ENCODE peak calls at places on chromosomes 6 and 20, in four cellular contexts. M is testis, N is Karpas-422, F is mesendoderm. K is an unnamed sample. For H3K4me1, the result is how much of the 10 kb centered on the place peaks cover.

GRCh38 chr6:10136636-10137035 is 278.2 kb downstream of the TFAP2A start:
- DNase-seq in F (no peak), N (no peak), M (no peak), K (no peak)

GRCh38 chr6:158669145-158670035 is 19.5 kb downstream of the SYTL3 start:
- DNase-seq in N (no peak), M (no peak), F (no peak), K (no peak)

GRCh38 chr6:88166493-88166900 is 350 bp upstream of the CNR1 start:
- DNase-seq in M (peak), F (peak), N (no peak), K (no peak)

GRCh38 chr6:7765575-7766325 is 39.9 kb downstream of the BMP6 start:
- DNase-seq in F (no peak), M (no peak), N (no peak), K (no peak)

GRCh38 chr20:962683-963082 is 39.4 kb downstream of the RSPO4 start:
- DNase-seq in N (no peak), F (no peak), M (no peak), K (no peak)

GRCh38 chr6:105431226-105431625 is 28.3 kb upstream of the PREP start:
- DNase-seq in M (no peak), N (peak), F (peak), K (no peak)

GRCh38 chr6:134176283-134176975 is 124.0 kb upstream of the SLC2A12 start:
- DNase-seq in N (no peak), M (peak), F (peak), K (peak)

GRCh38 chr20:18832801-18833200 is 19.2 kb downstream of the SCP2D1 start:
- DNase-seq in N (no peak), M (no peak), F (no peak), K (no peak)

GRCh38 chr6:156601156-156601820 is 175.9 kb upstream of the ARID1B start:
- DNase-seq in F (no peak), M (no peak), N (no peak), K (no peak)

GRCh38 chr6:146258206-146258605 is 229.3 kb downstream of the GRM1 start:
- DNase-seq in N (no peak), F (no peak), M (no peak), K (no peak)

GRCh38 chr20:14544688-14545087 is 207.3 kb upstream of the FLRT3 start:
- DNase-seq in M (no peak), F (no peak), N (no peak), K (no peak)

GRCh38 chr20:35368616-35369423 is 43.0 kb downstream of the UQCC1 start:
- DNase-seq in N (no peak), M (no peak), F (peak), K (no peak)

GRCh38 chr6:156185113-156185512 is 592.1 kb upstream of the ARID1B start:
- DNase-seq in M (no peak), F (no peak), N (peak), K (no peak)

GRCh38 chr6:108872001-108872974 is 24.1 kb downstream of the ARMC2 start:
- DNase-seq in N (no peak), M (no peak), F (peak), K (no peak)

GRCh38 chr20:40650707-40651106 is 38.3 kb downstream of the MAFB start:
- DNase-seq in M (peak), F (no peak), N (no peak), K (no peak)

GRCh38 chr20:40658509-40658908 is 30.5 kb downstream of the MAFB start:
- DNase-seq in M (no peak), N (no peak), F (no peak), K (peak)

GRCh38 chr6:6811151-6812002 is 222.9 kb downstream of the LY86 start:
- DNase-seq in N (no peak), M (peak), F (peak), K (peak)

GRCh38 chr20:58864346-58864745 is 11.8 kb downstream of the GNAS start:
- DNase-seq in F (no peak), N (peak), M (no peak), K (no peak)

GRCh38 chr6:133623065-133623464 is 265.8 kb upstream of the TCF21 start:
- DNase-seq in N (no peak), F (no peak), M (peak), K (no peak)

GRCh38 chr20:15857131-15857784 is 716.0 kb downstream of the KIF16B start:
- DNase-seq in N (peak), F (no peak), M (no peak), K (no peak)

GRCh38 chr20:4813076-4813838 is 91.5 kb downstream of the PRND start:
- DNase-seq in N (peak), F (no peak), M (peak), K (peak)

GRCh38 chr20:64159711-64160110 is 4.5 kb upstream of the MYT1 start:
- DNase-seq in F (no peak), M (no peak), N (no peak), K (no peak)
- H3K4me1 ChIP-seq in F (under half), M (under half), N (under half), K (under half)

DNA sequence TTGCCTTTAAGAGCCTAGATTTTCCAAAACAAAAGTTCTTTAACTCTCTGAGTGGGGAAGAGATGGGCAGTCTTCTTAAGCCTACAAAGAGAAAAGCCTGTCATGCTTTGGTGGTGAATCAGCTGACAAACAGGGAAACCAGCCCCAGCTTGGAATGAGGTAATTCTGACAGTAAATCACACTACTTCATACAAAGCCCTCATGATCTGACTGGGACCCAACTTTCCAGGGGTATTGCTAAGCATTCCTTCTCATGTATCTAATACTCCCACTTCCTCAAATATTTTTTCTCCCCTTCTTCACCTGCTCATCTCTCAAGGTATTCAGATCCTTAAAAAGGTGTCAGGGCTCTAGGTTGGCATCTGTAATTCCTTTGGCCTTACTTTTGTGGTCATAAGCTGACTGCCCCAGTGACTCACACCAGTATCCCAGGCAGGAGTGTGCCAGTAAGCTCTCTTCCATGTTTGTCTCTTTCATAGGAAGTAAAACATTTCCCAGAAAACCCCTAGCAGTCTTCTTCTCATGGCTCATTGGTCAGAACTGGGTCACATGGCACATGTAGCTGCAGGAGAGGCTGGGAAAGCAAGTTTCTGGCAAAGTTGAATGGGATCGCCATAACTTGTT is 15.0 kb upstream of the TBC1D22B start:
- DNase-seq in M (no peak), N (no peak), F (peak), K (no peak)
- H3K4me1 ChIP-seq in M (under half), N (under half), F (under half), K (under half)

GRCh38 chr20:31707994-31708744 is 14.5 kb downstream of the BCL2L1 start:
- DNase-seq in N (no peak), F (no peak), M (peak), K (peak)
- H3K4me1 ChIP-seq in N (under half), F (under half), M (half or more), K (half or more)

DNA sequence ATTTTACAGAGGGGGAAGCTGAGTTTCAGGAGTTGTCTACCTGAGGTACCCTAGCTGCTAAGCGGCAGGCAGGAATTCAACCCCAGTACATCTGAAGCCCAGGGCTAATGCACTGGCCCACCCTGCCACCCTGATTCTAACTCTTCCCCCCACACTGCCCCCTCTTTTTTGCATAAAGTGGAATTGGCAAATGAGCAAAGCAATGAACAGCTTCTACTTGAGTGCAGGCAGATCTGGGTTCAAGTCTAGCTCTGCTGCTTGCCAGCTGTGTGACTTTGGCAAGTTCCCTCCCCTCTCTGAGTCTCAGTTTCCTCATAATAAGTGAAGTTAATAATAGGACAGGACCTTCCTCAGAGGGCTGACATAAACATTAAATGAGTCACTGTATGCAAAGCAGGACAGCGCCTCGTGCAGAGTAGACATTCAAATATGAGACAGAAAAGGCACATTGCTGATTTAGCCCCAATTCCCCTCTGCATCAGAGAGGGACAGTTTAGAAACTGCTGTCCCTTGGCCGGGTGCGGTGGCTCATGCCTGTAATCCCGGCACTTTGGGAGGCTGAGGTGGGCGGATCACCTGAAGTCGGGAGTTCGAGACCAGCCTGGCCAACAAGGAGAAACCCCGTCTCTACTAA is 4.7 kb downstream of the ADA start:
- DNase-seq in M (no peak), N (peak), F (no peak), K (no peak)
- H3K4me1 ChIP-seq in M (under half), N (half or more), F (under half), K (under half)

GRCh38 chr20:53522026-53522425 is 71.6 kb downstream of the ZNF217 start:
- DNase-seq in N (no peak), F (no peak), M (no peak), K (no peak)
- H3K4me1 ChIP-seq in N (under half), F (under half), M (under half), K (under half)

GRCh38 chr20:62605996-62606395 is 36.3 kb upstream of the SLCO4A1 start:
- DNase-seq in F (no peak), M (no peak), N (no peak), K (peak)

GRCh38 chr20:62603021-62603906 is 39.0 kb upstream of the SLCO4A1 start:
- DNase-seq in N (no peak), M (peak), F (no peak), K (peak)

GRCh38 chr20:62603907-62604785 is 38.2 kb upstream of the SLCO4A1 start:
- DNase-seq in M (no peak), N (no peak), F (no peak), K (no peak)

GRCh38 chr20:62605236-62605948 is 36.9 kb upstream of the SLCO4A1 start:
- DNase-seq in F (no peak), M (no peak), N (no peak), K (peak)

DNA sequence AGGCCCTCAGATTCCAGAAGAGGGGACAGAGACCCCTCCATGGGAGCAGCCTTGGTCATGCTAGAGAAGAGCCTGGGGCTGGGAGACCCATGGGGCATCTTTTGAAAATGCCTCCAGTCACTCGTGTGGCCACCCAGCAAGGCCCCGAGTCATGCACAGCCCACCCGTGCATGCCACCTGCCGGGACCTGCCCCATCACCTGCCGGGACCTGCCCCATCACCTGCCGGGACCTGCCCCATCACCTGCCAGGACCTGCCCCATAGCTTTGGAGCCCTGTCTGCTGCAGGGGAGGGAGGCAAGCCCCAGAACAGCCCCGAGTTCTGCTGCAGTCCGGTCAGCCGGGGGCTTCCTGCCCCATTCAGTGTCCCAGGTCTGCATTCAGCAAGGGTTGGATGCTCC is 37.5 kb upstream of the SLCO4A1 start:
- DNase-seq in N (no peak), F (no peak), M (no peak), K (no peak)
- H3K4me1 ChIP-seq in N (under half), F (under half), M (under half), K (under half)

DNA sequence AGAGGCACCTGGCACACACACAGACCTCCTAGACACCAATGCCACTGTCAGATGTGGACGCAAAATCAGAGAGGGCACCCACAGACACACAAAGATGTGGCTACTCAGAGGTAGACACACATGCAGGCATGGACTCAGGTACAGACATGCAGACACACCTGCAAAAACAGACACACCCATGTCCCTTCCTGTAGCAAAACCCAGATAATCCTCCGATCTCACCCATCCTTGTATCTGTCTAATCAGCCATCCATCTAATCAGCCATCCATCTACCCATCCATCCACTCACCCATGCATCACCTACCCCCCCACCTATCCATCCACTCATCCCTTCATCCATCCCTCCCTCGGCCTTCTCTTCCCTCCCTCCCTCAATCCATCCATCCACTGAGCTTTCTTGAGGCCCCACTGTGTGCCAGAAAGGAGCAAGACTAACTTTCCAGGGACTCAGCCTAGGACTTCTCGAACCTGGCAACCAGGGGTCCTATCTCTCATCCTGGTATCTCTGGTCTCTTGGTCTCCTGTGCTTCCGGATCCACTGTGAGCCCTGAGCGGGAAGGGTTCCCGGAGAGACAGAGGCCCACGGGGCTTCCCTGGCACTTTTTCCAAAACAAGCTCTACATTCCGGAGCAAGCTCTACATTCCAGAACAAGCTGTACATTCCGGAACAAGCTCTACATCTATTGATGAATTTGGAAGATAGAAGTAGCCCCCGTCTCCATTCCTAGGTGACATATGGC is 1.1 kb upstream of the TGM2 start:
- DNase-seq in N (no peak), F (no peak), M (no peak), K (no peak)
- H3K4me1 ChIP-seq in N (under half), F (under half), M (under half), K (half or more)

DNA sequence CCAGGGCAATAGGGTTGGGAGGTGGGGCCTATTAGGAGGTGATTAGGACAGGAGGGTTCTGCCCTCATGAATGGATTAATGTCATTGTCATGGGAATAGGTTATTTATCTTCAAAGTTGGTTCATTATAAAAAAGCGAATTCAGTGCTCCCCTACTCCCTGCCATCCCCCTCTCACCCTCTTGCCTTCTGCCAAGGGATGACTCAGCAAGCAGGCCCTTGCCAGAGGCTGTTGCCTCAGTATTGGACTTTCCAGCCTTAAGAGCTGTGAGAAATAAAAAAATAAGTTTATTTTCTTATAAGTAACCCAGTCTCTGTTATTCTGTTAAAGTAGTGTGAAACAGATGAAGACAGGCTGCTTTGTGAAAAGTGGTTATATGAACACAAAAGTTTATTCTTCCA is 381.1 kb upstream of the ZFP64 start:
- DNase-seq in F (no peak), N (no peak), M (no peak), K (no peak)
- H3K4me1 ChIP-seq in F (under half), N (under half), M (under half), K (under half)

K was measured in right lobe of liver.